ENCODE peak calls at places on chromosomes 16 and 17, in four cellular contexts. One of them, this sample, is unnamed.

GRCh38 chr17:57911834-57912673 is 43.2 kb downstream of the CUEDC1 start:
- DNase-seq in GM12891: no peak
- DNase-seq in K562: no peak
- DNase-seq in GM12878: no peak
- DNase-seq in this sample: no peak

GRCh38 chr16:11340710-11341109 is 4.5 kb upstream of the RMI2 start:
- DNase-seq in GM12891: no peak
- DNase-seq in K562: no peak
- DNase-seq in GM12878: no peak
- DNase-seq in this sample: no peak

GRCh38 chr16:87556941-87557459 is 45.3 kb upstream of the JPH3 start:
- DNase-seq in GM12891: no peak
- DNase-seq in K562: no peak
- DNase-seq in GM12878: no peak
- DNase-seq in this sample: no peak

GRCh38 chr17:8383143-8383974 is at the start of gene RPL26:
- DNase-seq in GM12891: peak
- DNase-seq in K562: peak
- DNase-seq in GM12878: peak
- DNase-seq in this sample: peak

GRCh38 chr17:49497147-49498036 is 2.3 kb downstream of the NGFR start:
- DNase-seq in GM12891: no peak
- DNase-seq in K562: no peak
- DNase-seq in GM12878: no peak
- DNase-seq in this sample: no peak

GRCh38 chr16:19389246-19389645 is 28.4 kb upstream of the TMC5 start:
- DNase-seq in GM12891: peak
- DNase-seq in K562: peak
- DNase-seq in GM12878: peak
- DNase-seq in this sample: no peak

GRCh38 chr17:76833034-76833689 is 35.0 kb upstream of the MGAT5B start:
- DNase-seq in GM12891: no peak
- DNase-seq in K562: peak
- DNase-seq in GM12878: no peak
- DNase-seq in this sample: no peak

GRCh38 chr17:1011138-1011537 is 14.2 kb downstream of the TIMM22 start:
- DNase-seq in GM12891: no peak
- DNase-seq in K562: no peak
- DNase-seq in GM12878: no peak
- DNase-seq in this sample: no peak

GRCh38 chr17:72193395-72194106 is 72.7 kb downstream of the SOX9 start:
- DNase-seq in GM12891: no peak
- DNase-seq in K562: no peak
- DNase-seq in GM12878: no peak
- DNase-seq in this sample: no peak

GRCh38 chr16:7236824-7237410 is 95.7 kb upstream of the RBFOX1 start:
- DNase-seq in GM12891: no peak
- DNase-seq in K562: no peak
- DNase-seq in GM12878: no peak
- DNase-seq in this sample: no peak

GRCh38 chr16:85759631-85760419 is 8.9 kb upstream of the C16orf74 start:
- DNase-seq in GM12891: no peak
- DNase-seq in K562: peak
- DNase-seq in GM12878: no peak
- DNase-seq in this sample: no peak

GRCh38 chr16:72637306-72637705 is 410.6 kb downstream of the ZFHX3 start:
- DNase-seq in GM12891: no peak
- DNase-seq in K562: no peak
- DNase-seq in GM12878: no peak
- DNase-seq in this sample: no peak

GRCh38 chr17:36461330-36462110 is 25.0 kb upstream of the ZNHIT3 start:
- DNase-seq in GM12891: no peak
- DNase-seq in K562: no peak
- DNase-seq in GM12878: no peak
- DNase-seq in this sample: no peak

GRCh38 chr17:7549401-7550055 is 670 bp downstream of the TNFSF12 start:
- DNase-seq in GM12891: peak
- DNase-seq in K562: no peak
- DNase-seq in GM12878: no peak
- DNase-seq in this sample: no peak

GRCh38 chr16:13110124-13110796 is 208.9 kb downstream of the SHISA9 start:
- DNase-seq in GM12891: no peak
- DNase-seq in K562: no peak
- DNase-seq in GM12878: no peak
- DNase-seq in this sample: no peak

GRCh38 chr17:39772987-39773664 is 35.4 kb downstream of the GRB7 start:
- DNase-seq in GM12891: no peak
- DNase-seq in K562: no peak
- DNase-seq in GM12878: no peak
- DNase-seq in this sample: no peak

GRCh38 chr17:57166803-57167202 is 81.8 kb downstream of the AKAP1 start:
- DNase-seq in GM12891: no peak
- DNase-seq in K562: no peak
- DNase-seq in GM12878: no peak
- DNase-seq in this sample: no peak

GRCh38 chr17:77897741-77898301 is 60.7 kb upstream of the TNRC6C start:
- DNase-seq in GM12891: no peak
- DNase-seq in K562: no peak
- DNase-seq in GM12878: no peak
- DNase-seq in this sample: no peak

GRCh38 chr17:15479697-15480096 is 12.3 kb upstream of the CDRT4 start:
- DNase-seq in GM12891: no peak
- DNase-seq in K562: no peak
- DNase-seq in GM12878: no peak
- DNase-seq in this sample: no peak

GRCh38 chr17:74526681-74527080 is 4.6 kb downstream of the CD300LB start:
- DNase-seq in GM12891: no peak
- DNase-seq in K562: no peak
- DNase-seq in GM12878: no peak
- DNase-seq in this sample: no peak

GRCh38 chr17:65109990-65110680 is 27.0 kb upstream of the RGS9 start:
- DNase-seq in GM12891: no peak
- DNase-seq in K562: no peak
- DNase-seq in GM12878: no peak
- DNase-seq in this sample: no peak

GRCh38 chr17:7045492-7046126 is 1.7 kb upstream of the SLC16A11 start:
- DNase-seq in GM12891: no peak
- DNase-seq in K562: no peak
- DNase-seq in GM12878: peak
- DNase-seq in this sample: peak

GRCh38 chr17:29115906-29116651 is 64.1 kb downstream of the MYO18A start:
- DNase-seq in GM12891: peak
- DNase-seq in K562: peak
- DNase-seq in GM12878: no peak
- DNase-seq in this sample: peak

GRCh38 chr16:16096161-16096857 is 127.0 kb downstream of the ABCC6 start:
- DNase-seq in GM12891: no peak
- DNase-seq in K562: no peak
- DNase-seq in GM12878: no peak
- DNase-seq in this sample: no peak

GRCh38 chr17:35898283-35899070 is 18.3 kb upstream of the CCL5 start:
- DNase-seq in GM12891: no peak
- DNase-seq in K562: no peak
- DNase-seq in GM12878: no peak
- DNase-seq in this sample: peak

GRCh38 chr17:68707032-68707431 is 105.9 kb upstream of the FAM20A start:
- DNase-seq in GM12891: no peak
- DNase-seq in K562: no peak
- DNase-seq in GM12878: no peak
- DNase-seq in this sample: no peak

GRCh38 chr16:85027349-85027967 is at the start of gene KIAA0513:
- DNase-seq in GM12891: peak
- DNase-seq in K562: peak
- DNase-seq in GM12878: peak
- DNase-seq in this sample: peak

GRCh38 chr17:72975509-72975908 is 117.0 kb downstream of the SLC39A11 start:
- DNase-seq in GM12891: no peak
- DNase-seq in K562: no peak
- DNase-seq in GM12878: no peak
- DNase-seq in this sample: no peak

GRCh38 chr17:10349403-10349802 is 23.4 kb downstream of the MYH13 start:
- DNase-seq in GM12891: no peak
- DNase-seq in K562: no peak
- DNase-seq in GM12878: no peak
- DNase-seq in this sample: no peak

GRCh38 chr17:18119938-18120337 is 11.4 kb downstream of the MYO15A start:
- DNase-seq in GM12891: no peak
- DNase-seq in K562: no peak
- DNase-seq in GM12878: no peak
- DNase-seq in this sample: no peak

GRCh38 chr17:75814021-75814395 is 29.4 kb downstream of the UNK start:
- DNase-seq in GM12891: no peak
- DNase-seq in K562: no peak
- DNase-seq in GM12878: no peak
- DNase-seq in this sample: no peak

GRCh38 chr16:27314161-27314723 is 468 bp downstream of the IL4R start:
- DNase-seq in GM12891: no peak
- DNase-seq in K562: peak
- DNase-seq in GM12878: no peak
- DNase-seq in this sample: no peak

GRCh38 chr17:13888043-13888442 is 181.3 kb upstream of the COX10 start:
- DNase-seq in GM12891: no peak
- DNase-seq in K562: no peak
- DNase-seq in GM12878: no peak
- DNase-seq in this sample: no peak

GRCh38 chr16:24921229-24921628 is 75.5 kb downstream of the SLC5A11 start:
- DNase-seq in GM12891: no peak
- DNase-seq in K562: no peak
- DNase-seq in GM12878: no peak
- DNase-seq in this sample: no peak
- TF ChIP-seq SPI1 in GM12891: no peak
- TF ChIP-seq SPI1 in K562: no peak
- TF ChIP-seq SPI1 in GM12878: no peak
- TF ChIP-seq SPI1 in this sample: no peak

GRCh38 chr16:89434490-89434889 is 55.9 kb downstream of the ANKRD11 start:
- DNase-seq in GM12891: no peak
- DNase-seq in K562: no peak
- DNase-seq in GM12878: no peak
- DNase-seq in this sample: no peak

GRCh38 chr16:89431158-89431584 is 59.2 kb downstream of the ANKRD11 start:
- DNase-seq in GM12891: no peak
- DNase-seq in K562: no peak
- DNase-seq in GM12878: no peak
- DNase-seq in this sample: no peak

GRCh38 chr16:89431616-89432015 is 58.7 kb downstream of the ANKRD11 start:
- DNase-seq in GM12891: no peak
- DNase-seq in K562: no peak
- DNase-seq in GM12878: no peak
- DNase-seq in this sample: no peak

GRCh38 chr16:89426736-89427525 is 63.4 kb downstream of the ANKRD11 start:
- DNase-seq in GM12891: no peak
- DNase-seq in K562: no peak
- DNase-seq in GM12878: no peak
- DNase-seq in this sample: no peak

DNA sequence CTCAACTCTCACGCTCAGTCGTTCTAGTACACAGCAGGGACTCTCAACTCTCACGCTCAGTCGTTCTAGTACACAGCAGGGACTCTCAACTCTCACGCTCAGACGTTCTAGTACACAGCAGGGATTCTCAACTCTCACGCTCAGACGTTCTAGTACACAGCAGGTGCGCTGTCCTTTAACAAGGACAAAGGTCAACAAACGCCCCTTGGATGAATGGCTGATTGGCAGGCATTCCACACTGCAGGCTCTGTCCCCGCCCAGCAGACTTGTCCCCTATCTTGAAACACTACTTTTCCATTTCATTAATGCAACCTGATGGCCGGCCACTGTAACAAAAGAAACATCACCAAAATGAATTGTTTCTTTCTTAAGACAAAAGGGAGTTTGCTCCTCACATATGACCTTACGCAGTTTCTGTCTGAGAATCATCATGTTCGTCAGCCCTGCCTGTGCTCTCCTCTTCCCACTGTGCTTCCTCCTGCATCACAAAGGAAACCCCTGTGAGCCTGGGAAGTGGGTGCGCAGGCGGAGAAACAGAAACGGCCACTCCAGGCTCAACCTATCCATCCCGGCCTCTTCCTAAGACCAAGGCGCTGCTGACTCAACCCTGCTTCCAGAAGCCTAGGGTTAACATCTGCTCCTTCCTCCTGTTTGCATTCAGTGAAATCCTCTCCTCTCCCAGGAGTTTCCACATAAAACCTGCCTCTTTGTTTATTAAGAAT is 59.8 kb downstream of the ANKRD11 start:
- DNase-seq in GM12891: no peak
- DNase-seq in K562: no peak
- DNase-seq in GM12878: no peak
- DNase-seq in this sample: no peak
- TF ChIP-seq SPI1 in GM12891: no peak
- TF ChIP-seq SPI1 in K562: no peak
- TF ChIP-seq SPI1 in GM12878: no peak
- TF ChIP-seq SPI1 in this sample: no peak

GRCh38 chr16:67767953-67768352 is 38.4 kb downstream of the RANBP10 start:
- DNase-seq in GM12891: no peak
- DNase-seq in K562: no peak
- DNase-seq in GM12878: no peak
- DNase-seq in this sample: no peak
- TF ChIP-seq SPI1 in GM12891: no peak
- TF ChIP-seq SPI1 in K562: no peak
- TF ChIP-seq SPI1 in GM12878: no peak
- TF ChIP-seq SPI1 in this sample: no peak

DNA sequence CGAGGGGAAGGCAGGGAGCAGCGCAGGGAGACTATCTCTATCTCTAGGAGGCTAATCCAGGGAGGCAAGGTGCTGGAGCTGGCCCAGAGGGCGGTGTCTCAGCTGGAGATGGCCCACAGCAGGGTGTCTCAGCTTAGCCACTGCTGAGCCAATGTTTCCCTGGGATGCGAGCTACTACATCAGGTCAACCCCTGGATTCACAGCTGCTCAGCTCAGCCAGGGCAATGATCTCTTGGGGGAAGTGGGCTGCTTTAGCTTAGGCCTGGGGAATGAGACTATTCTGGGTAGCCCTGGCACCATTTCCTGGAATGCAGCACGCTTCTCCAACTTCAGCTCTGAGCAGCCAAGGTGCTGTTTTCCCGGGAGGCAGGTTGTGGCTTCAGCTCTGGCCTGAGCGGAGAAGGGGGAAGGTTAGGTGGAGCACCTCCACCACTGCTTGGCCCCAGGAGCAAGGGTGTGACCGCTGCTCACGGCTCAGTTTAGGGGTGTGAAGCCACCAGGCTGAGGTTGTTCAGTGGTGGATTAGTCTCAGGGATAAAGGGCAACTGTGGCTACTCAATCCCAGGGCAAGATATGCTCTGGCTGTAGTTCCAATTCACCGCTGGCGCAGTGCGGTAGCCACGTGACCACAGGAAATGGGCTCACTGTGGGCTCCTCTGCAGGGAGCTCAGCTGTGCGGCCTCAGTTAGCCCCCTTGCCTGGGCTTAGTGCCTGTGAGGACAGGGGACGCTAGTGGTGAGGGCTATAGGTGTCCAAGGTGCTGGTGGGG is 5.2 kb upstream of the PRSS21 start:
- DNase-seq in GM12891: no peak
- DNase-seq in K562: no peak
- DNase-seq in GM12878: no peak
- DNase-seq in this sample: no peak
- TF ChIP-seq SPI1 in GM12891: no peak
- TF ChIP-seq SPI1 in K562: no peak
- TF ChIP-seq SPI1 in GM12878: no peak
- TF ChIP-seq SPI1 in this sample: no peak